ENCODE peak calls at places on chromosomes 3 and 15, in ten cellular contexts. One of them, this sample, is unnamed.

GRCh38 chr15:45892182-45892581 is 257.4 kb downstream of the SQOR start:
- DNase-seq in heart right ventricle: no peak
- DNase-seq in ovary: no peak
- DNase-seq in BE2C: no peak
- DNase-seq in left ventricle myocardium inferior: no peak
- DNase-seq in stomach: no peak
- DNase-seq in HFF-Myc: no peak
- DNase-seq in psoas muscle: no peak
- DNase-seq in epithelial cell of esophagus: peak
- DNase-seq in IMR-90: no peak
- DNase-seq in this sample: peak

GRCh38 chr15:62348119-62348518 is 183.0 kb upstream of the C2CD4B start:
- DNase-seq in left ventricle myocardium inferior: no peak
- DNase-seq in psoas muscle: no peak
- DNase-seq in HFF-Myc: no peak
- DNase-seq in IMR-90: no peak
- DNase-seq in stomach: no peak
- DNase-seq in ovary: no peak
- DNase-seq in epithelial cell of esophagus: no peak
- DNase-seq in heart right ventricle: no peak
- DNase-seq in BE2C: no peak
- DNase-seq in this sample: no peak

GRCh38 chr3:151467069-151467468 is 6.2 kb upstream of the IGSF10 start:
- DNase-seq in left ventricle myocardium inferior: no peak
- DNase-seq in ovary: no peak
- DNase-seq in stomach: no peak
- DNase-seq in psoas muscle: no peak
- DNase-seq in IMR-90: no peak
- DNase-seq in epithelial cell of esophagus: no peak
- DNase-seq in heart right ventricle: no peak
- DNase-seq in BE2C: no peak
- DNase-seq in HFF-Myc: no peak
- DNase-seq in this sample: no peak

GRCh38 chr15:92384391-92384790 is 9.3 kb upstream of the ST8SIA2 start:
- DNase-seq in epithelial cell of esophagus: no peak
- DNase-seq in HFF-Myc: no peak
- DNase-seq in BE2C: no peak
- DNase-seq in stomach: no peak
- DNase-seq in heart right ventricle: no peak
- DNase-seq in psoas muscle: no peak
- DNase-seq in ovary: no peak
- DNase-seq in IMR-90: no peak
- DNase-seq in left ventricle myocardium inferior: no peak
- DNase-seq in this sample: no peak

GRCh38 chr3:137217733-137218132 is 259.9 kb downstream of the IL20RB start:
- DNase-seq in stomach: no peak
- DNase-seq in epithelial cell of esophagus: no peak
- DNase-seq in psoas muscle: no peak
- DNase-seq in ovary: no peak
- DNase-seq in BE2C: peak
- DNase-seq in left ventricle myocardium inferior: no peak
- DNase-seq in heart right ventricle: no peak
- DNase-seq in IMR-90: no peak
- DNase-seq in HFF-Myc: no peak
- DNase-seq in this sample: no peak

GRCh38 chr3:14890470-14890869 is 56.9 kb upstream of the NR2C2 start:
- DNase-seq in heart right ventricle: no peak
- DNase-seq in stomach: no peak
- DNase-seq in psoas muscle: no peak
- DNase-seq in HFF-Myc: no peak
- DNase-seq in IMR-90: no peak
- DNase-seq in left ventricle myocardium inferior: no peak
- DNase-seq in ovary: no peak
- DNase-seq in BE2C: no peak
- DNase-seq in epithelial cell of esophagus: no peak
- DNase-seq in this sample: no peak

GRCh38 chr3:45011756-45012441 is 14.2 kb upstream of the CLEC3B start:
- DNase-seq in left ventricle myocardium inferior: peak
- DNase-seq in IMR-90: peak
- DNase-seq in stomach: peak
- DNase-seq in epithelial cell of esophagus: peak
- DNase-seq in ovary: peak
- DNase-seq in HFF-Myc: peak
- DNase-seq in heart right ventricle: peak
- DNase-seq in BE2C: peak
- DNase-seq in psoas muscle: peak
- DNase-seq in this sample: peak

GRCh38 chr3:5774337-5774736 is 586.8 kb downstream of the EDEM1 start:
- DNase-seq in psoas muscle: no peak
- DNase-seq in HFF-Myc: no peak
- DNase-seq in stomach: no peak
- DNase-seq in epithelial cell of esophagus: no peak
- DNase-seq in heart right ventricle: no peak
- DNase-seq in BE2C: no peak
- DNase-seq in left ventricle myocardium inferior: no peak
- DNase-seq in ovary: no peak
- DNase-seq in IMR-90: no peak
- DNase-seq in this sample: no peak

GRCh38 chr3:67529915-67530314 is 124.5 kb downstream of the SUCLG2 start:
- DNase-seq in IMR-90: peak
- DNase-seq in left ventricle myocardium inferior: no peak
- DNase-seq in ovary: no peak
- DNase-seq in epithelial cell of esophagus: no peak
- DNase-seq in psoas muscle: no peak
- DNase-seq in HFF-Myc: no peak
- DNase-seq in stomach: no peak
- DNase-seq in BE2C: no peak
- DNase-seq in heart right ventricle: no peak
- DNase-seq in this sample: peak

GRCh38 chr3:136193273-136194043 is 2.7 kb downstream of the MSL2 start:
- DNase-seq in left ventricle myocardium inferior: no peak
- DNase-seq in HFF-Myc: no peak
- DNase-seq in stomach: no peak
- DNase-seq in ovary: no peak
- DNase-seq in BE2C: no peak
- DNase-seq in psoas muscle: no peak
- DNase-seq in IMR-90: no peak
- DNase-seq in epithelial cell of esophagus: peak
- DNase-seq in heart right ventricle: no peak
- DNase-seq in this sample: no peak

GRCh38 chr15:57345584-57345983 is 30.7 kb upstream of the CGNL1 start:
- DNase-seq in IMR-90: no peak
- DNase-seq in BE2C: no peak
- DNase-seq in epithelial cell of esophagus: no peak
- DNase-seq in stomach: no peak
- DNase-seq in heart right ventricle: no peak
- DNase-seq in HFF-Myc: no peak
- DNase-seq in psoas muscle: no peak
- DNase-seq in left ventricle myocardium inferior: no peak
- DNase-seq in ovary: no peak
- DNase-seq in this sample: no peak

GRCh38 chr3:120909602-120909878 is 1.5 kb downstream of the STXBP5L start:
- DNase-seq in ovary: peak
- DNase-seq in left ventricle myocardium inferior: no peak
- DNase-seq in epithelial cell of esophagus: no peak
- DNase-seq in BE2C: no peak
- DNase-seq in heart right ventricle: no peak
- DNase-seq in IMR-90: no peak
- DNase-seq in stomach: no peak
- DNase-seq in psoas muscle: no peak
- DNase-seq in HFF-Myc: no peak
- DNase-seq in this sample: no peak

GRCh38 chr3:27357665-27358258 is 11.4 kb downstream of the NEK10 start:
- DNase-seq in IMR-90: peak
- DNase-seq in BE2C: peak
- DNase-seq in stomach: peak
- DNase-seq in psoas muscle: no peak
- DNase-seq in HFF-Myc: peak
- DNase-seq in ovary: no peak
- DNase-seq in left ventricle myocardium inferior: no peak
- DNase-seq in epithelial cell of esophagus: peak
- DNase-seq in heart right ventricle: no peak
- DNase-seq in this sample: peak

GRCh38 chr15:31975446-31976229 is 54.7 kb upstream of the CHRNA7 start:
- DNase-seq in epithelial cell of esophagus: no peak
- DNase-seq in heart right ventricle: peak
- DNase-seq in HFF-Myc: no peak
- DNase-seq in ovary: no peak
- DNase-seq in stomach: no peak
- DNase-seq in left ventricle myocardium inferior: no peak
- DNase-seq in IMR-90: no peak
- DNase-seq in psoas muscle: no peak
- DNase-seq in BE2C: peak
- DNase-seq in this sample: peak

GRCh38 chr3:107064445-107065060 is 312.7 kb upstream of the CCDC54 start:
- DNase-seq in IMR-90: peak
- DNase-seq in heart right ventricle: no peak
- DNase-seq in epithelial cell of esophagus: peak
- DNase-seq in stomach: peak
- DNase-seq in ovary: peak
- DNase-seq in psoas muscle: peak
- DNase-seq in BE2C: peak
- DNase-seq in left ventricle myocardium inferior: peak
- DNase-seq in HFF-Myc: peak
- DNase-seq in this sample: peak

GRCh38 chr15:65021475-65021874 is 8.0 kb downstream of the MTFMT start:
- DNase-seq in epithelial cell of esophagus: no peak
- DNase-seq in BE2C: no peak
- DNase-seq in psoas muscle: no peak
- DNase-seq in HFF-Myc: no peak
- DNase-seq in heart right ventricle: no peak
- DNase-seq in left ventricle myocardium inferior: no peak
- DNase-seq in IMR-90: no peak
- DNase-seq in stomach: no peak
- DNase-seq in ovary: no peak
- DNase-seq in this sample: no peak

GRCh38 chr15:65020419-65020818 is 9.0 kb downstream of the MTFMT start:
- DNase-seq in psoas muscle: no peak
- DNase-seq in epithelial cell of esophagus: no peak
- DNase-seq in left ventricle myocardium inferior: no peak
- DNase-seq in IMR-90: no peak
- DNase-seq in ovary: no peak
- DNase-seq in BE2C: no peak
- DNase-seq in HFF-Myc: no peak
- DNase-seq in heart right ventricle: no peak
- DNase-seq in stomach: no peak
- DNase-seq in this sample: no peak
- TF ChIP-seq CTCF in psoas muscle: no peak
- TF ChIP-seq CTCF in epithelial cell of esophagus: no peak
- TF ChIP-seq CTCF in left ventricle myocardium inferior: no peak
- TF ChIP-seq CTCF in IMR-90: no peak
- TF ChIP-seq CTCF in ovary: no peak
- TF ChIP-seq CTCF in BE2C: no peak
- TF ChIP-seq CTCF in HFF-Myc: no peak
- TF ChIP-seq CTCF in heart right ventricle: no peak
- TF ChIP-seq CTCF in stomach: no peak
- TF ChIP-seq CTCF in this sample: no peak

DNA sequence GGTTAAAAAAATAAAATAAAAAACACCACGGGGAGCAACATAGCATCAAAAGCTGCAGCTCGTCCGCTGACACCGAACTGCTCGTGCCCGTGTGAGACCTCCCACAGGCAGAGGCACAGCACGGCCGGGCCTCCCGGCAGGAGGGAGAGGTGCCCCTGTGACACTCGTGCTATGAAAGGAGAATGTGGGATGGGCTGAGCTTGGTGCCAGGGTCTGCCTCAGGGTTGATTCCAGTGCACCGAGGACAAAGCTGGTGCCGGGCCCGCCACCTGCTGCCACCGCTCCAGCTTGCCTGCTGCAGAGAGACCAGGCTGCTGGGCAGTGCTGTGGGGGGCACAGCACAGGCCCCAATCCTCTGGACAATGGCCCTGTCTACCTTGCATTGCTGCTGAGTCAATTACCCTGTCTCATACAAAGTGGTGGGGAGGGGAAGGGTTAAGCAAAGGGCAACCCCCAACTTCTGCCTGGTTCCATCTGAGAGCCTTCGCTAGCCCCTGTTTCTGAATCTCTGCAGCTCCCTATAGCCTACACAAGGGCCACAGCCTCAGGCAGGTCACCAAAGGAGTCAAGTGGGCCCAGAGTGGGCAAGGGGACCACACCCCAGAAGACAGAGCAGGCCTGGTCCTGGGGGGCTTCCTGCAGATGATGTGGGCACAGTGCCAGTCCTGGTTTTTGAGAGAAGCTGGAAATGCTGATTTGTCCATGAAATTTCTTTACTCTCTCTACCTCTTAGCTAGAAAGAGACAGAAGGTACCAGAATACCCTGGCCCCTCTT is 74.0 kb upstream of the SNRPA1 start:
- DNase-seq in HFF-Myc: no peak
- DNase-seq in left ventricle myocardium inferior: peak
- DNase-seq in stomach: no peak
- DNase-seq in epithelial cell of esophagus: no peak
- DNase-seq in BE2C: no peak
- DNase-seq in ovary: no peak
- DNase-seq in heart right ventricle: peak
- DNase-seq in psoas muscle: no peak
- DNase-seq in IMR-90: no peak
- DNase-seq in this sample: no peak
- H3K4me3 ChIP-seq in HFF-Myc: no peak
- H3K4me3 ChIP-seq in left ventricle myocardium inferior: peak
- H3K4me3 ChIP-seq in stomach: no peak
- H3K4me3 ChIP-seq in epithelial cell of esophagus: no peak
- H3K4me3 ChIP-seq in BE2C: no peak
- H3K4me3 ChIP-seq in ovary: no peak
- H3K4me3 ChIP-seq in heart right ventricle: no peak
- H3K4me3 ChIP-seq in psoas muscle: no peak
- H3K4me3 ChIP-seq in IMR-90: no peak
- H3K4me3 ChIP-seq in this sample: no peak

DNA sequence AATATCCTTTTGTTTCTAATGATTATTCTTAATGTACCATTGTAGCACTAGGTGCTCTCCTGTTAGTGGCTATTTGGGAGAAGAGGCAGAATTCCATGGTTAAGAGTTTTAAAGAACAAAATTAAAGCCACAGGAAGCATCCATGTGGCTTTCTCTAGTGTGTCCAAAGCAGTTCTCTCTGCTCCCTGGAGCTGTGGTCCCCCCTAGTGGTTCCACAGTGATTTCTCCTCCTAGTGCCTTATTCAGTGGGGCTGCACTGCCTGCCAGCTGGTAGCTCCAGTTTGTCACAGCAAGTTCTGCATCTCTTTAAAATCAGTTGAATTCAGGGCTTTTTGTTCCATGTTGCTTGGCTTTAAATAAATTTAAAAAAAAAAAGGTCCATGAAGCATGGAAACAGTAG is 39.6 kb upstream of the FAM98B start:
- DNase-seq in psoas muscle: peak
- DNase-seq in heart right ventricle: peak
- DNase-seq in HFF-Myc: peak
- DNase-seq in left ventricle myocardium inferior: peak
- DNase-seq in epithelial cell of esophagus: peak
- DNase-seq in BE2C: peak
- DNase-seq in ovary: peak
- DNase-seq in IMR-90: peak
- DNase-seq in stomach: peak
- DNase-seq in this sample: peak
- TF ChIP-seq CTCF in psoas muscle: peak
- TF ChIP-seq CTCF in heart right ventricle: peak
- TF ChIP-seq CTCF in HFF-Myc: peak
- TF ChIP-seq CTCF in left ventricle myocardium inferior: peak
- TF ChIP-seq CTCF in epithelial cell of esophagus: peak
- TF ChIP-seq CTCF in BE2C: peak
- TF ChIP-seq CTCF in ovary: no peak
- TF ChIP-seq CTCF in IMR-90: peak
- TF ChIP-seq CTCF in stomach: no peak
- TF ChIP-seq CTCF in this sample: peak

GRCh38 chr3:112848196-112848595 is 1.5 kb upstream of the CD200R1L start:
- DNase-seq in psoas muscle: no peak
- DNase-seq in IMR-90: no peak
- DNase-seq in epithelial cell of esophagus: no peak
- DNase-seq in HFF-Myc: no peak
- DNase-seq in BE2C: no peak
- DNase-seq in ovary: no peak
- DNase-seq in left ventricle myocardium inferior: no peak
- DNase-seq in heart right ventricle: no peak
- DNase-seq in stomach: no peak
- DNase-seq in this sample: no peak
- H3K4me3 ChIP-seq in psoas muscle: no peak
- H3K4me3 ChIP-seq in IMR-90: peak
- H3K4me3 ChIP-seq in epithelial cell of esophagus: no peak
- H3K4me3 ChIP-seq in HFF-Myc: no peak
- H3K4me3 ChIP-seq in BE2C: no peak
- H3K4me3 ChIP-seq in ovary: no peak
- H3K4me3 ChIP-seq in left ventricle myocardium inferior: no peak
- H3K4me3 ChIP-seq in heart right ventricle: no peak
- H3K4me3 ChIP-seq in stomach: no peak
- H3K4me3 ChIP-seq in this sample: no peak

This sample was measured in foreskin fibroblast.